ENCODE peak calls at places on chromosomes 1 and 21, in ten cellular contexts. One of them, this sample, is unnamed.

GRCh38 chr1:98104285-98104684 is 183.5 kb upstream of the DPYD start:
- DNase-seq in ACHN: no peak
- DNase-seq in body of pancreas: no peak
- DNase-seq in aorta: no peak
- DNase-seq in NCI-H748 treated with DMSO at 0.1 percent for 48 hours: no peak
- DNase-seq in CD4-positive, alpha-beta T cell: no peak
- DNase-seq in mucosa of descending colon: no peak
- DNase-seq in pancreas: no peak
- DNase-seq in psoas muscle: no peak
- DNase-seq in HT-29: no peak
- DNase-seq in this sample: no peak

GRCh38 chr21:41483973-41484372 is 24.0 kb downstream of the TMPRSS2 start:
- DNase-seq in ACHN: no peak
- DNase-seq in body of pancreas: no peak
- DNase-seq in aorta: no peak
- DNase-seq in NCI-H748 treated with DMSO at 0.1 percent for 48 hours: no peak
- DNase-seq in CD4-positive, alpha-beta T cell: no peak
- DNase-seq in mucosa of descending colon: no peak
- DNase-seq in pancreas: no peak
- DNase-seq in psoas muscle: no peak
- DNase-seq in HT-29: no peak
- DNase-seq in this sample: no peak

GRCh38 chr1:47753808-47754207 is 243.4 kb downstream of the TRABD2B start:
- DNase-seq in ACHN: no peak
- DNase-seq in body of pancreas: no peak
- DNase-seq in aorta: no peak
- DNase-seq in NCI-H748 treated with DMSO at 0.1 percent for 48 hours: no peak
- DNase-seq in CD4-positive, alpha-beta T cell: no peak
- DNase-seq in mucosa of descending colon: no peak
- DNase-seq in pancreas: no peak
- DNase-seq in psoas muscle: no peak
- DNase-seq in HT-29: no peak
- DNase-seq in this sample: no peak

GRCh38 chr1:7539772-7540175 is 231.3 kb upstream of the VAMP3 start:
- DNase-seq in ACHN: peak
- DNase-seq in body of pancreas: peak
- DNase-seq in aorta: peak
- DNase-seq in NCI-H748 treated with DMSO at 0.1 percent for 48 hours: peak
- DNase-seq in CD4-positive, alpha-beta T cell: no peak
- DNase-seq in mucosa of descending colon: peak
- DNase-seq in pancreas: peak
- DNase-seq in psoas muscle: no peak
- DNase-seq in HT-29: peak
- DNase-seq in this sample: no peak

GRCh38 chr1:182229451-182229850 is 162.1 kb downstream of the GLUL start:
- DNase-seq in ACHN: no peak
- DNase-seq in body of pancreas: no peak
- DNase-seq in aorta: no peak
- DNase-seq in NCI-H748 treated with DMSO at 0.1 percent for 48 hours: no peak
- DNase-seq in CD4-positive, alpha-beta T cell: no peak
- DNase-seq in mucosa of descending colon: no peak
- DNase-seq in pancreas: no peak
- DNase-seq in psoas muscle: no peak
- DNase-seq in HT-29: no peak
- DNase-seq in this sample: no peak

GRCh38 chr1:78176448-78176847 is 130.7 kb downstream of the GIPC2 start:
- DNase-seq in ACHN: no peak
- DNase-seq in body of pancreas: peak
- DNase-seq in aorta: no peak
- DNase-seq in NCI-H748 treated with DMSO at 0.1 percent for 48 hours: peak
- DNase-seq in CD4-positive, alpha-beta T cell: no peak
- DNase-seq in mucosa of descending colon: no peak
- DNase-seq in pancreas: no peak
- DNase-seq in psoas muscle: no peak
- DNase-seq in HT-29: peak
- DNase-seq in this sample: no peak

GRCh38 chr1:55010887-55011217 is 12.1 kb downstream of the BSND start:
- DNase-seq in ACHN: no peak
- DNase-seq in body of pancreas: no peak
- DNase-seq in aorta: peak
- DNase-seq in NCI-H748 treated with DMSO at 0.1 percent for 48 hours: no peak
- DNase-seq in CD4-positive, alpha-beta T cell: no peak
- DNase-seq in mucosa of descending colon: no peak
- DNase-seq in pancreas: peak
- DNase-seq in psoas muscle: no peak
- DNase-seq in HT-29: no peak
- DNase-seq in this sample: no peak

GRCh38 chr1:178645157-178645825 is 79.8 kb upstream of the RALGPS2 start:
- DNase-seq in ACHN: no peak
- DNase-seq in body of pancreas: no peak
- DNase-seq in aorta: no peak
- DNase-seq in NCI-H748 treated with DMSO at 0.1 percent for 48 hours: no peak
- DNase-seq in CD4-positive, alpha-beta T cell: no peak
- DNase-seq in mucosa of descending colon: no peak
- DNase-seq in pancreas: no peak
- DNase-seq in psoas muscle: no peak
- DNase-seq in HT-29: no peak
- DNase-seq in this sample: no peak

GRCh38 chr1:115829023-115829674 is 11.8 kb downstream of the NHLH2 start:
- DNase-seq in ACHN: peak
- DNase-seq in body of pancreas: peak
- DNase-seq in aorta: no peak
- DNase-seq in NCI-H748 treated with DMSO at 0.1 percent for 48 hours: no peak
- DNase-seq in CD4-positive, alpha-beta T cell: no peak
- DNase-seq in mucosa of descending colon: peak
- DNase-seq in pancreas: no peak
- DNase-seq in psoas muscle: peak
- DNase-seq in HT-29: peak
- DNase-seq in this sample: no peak

GRCh38 chr21:41605178-41605933 is 97.4 kb upstream of the TMPRSS2 start:
- DNase-seq in ACHN: no peak
- DNase-seq in body of pancreas: no peak
- DNase-seq in aorta: peak
- DNase-seq in NCI-H748 treated with DMSO at 0.1 percent for 48 hours: no peak
- DNase-seq in CD4-positive, alpha-beta T cell: no peak
- DNase-seq in mucosa of descending colon: no peak
- DNase-seq in pancreas: peak
- DNase-seq in psoas muscle: no peak
- DNase-seq in HT-29: no peak
- DNase-seq in this sample: no peak

GRCh38 chr1:88678405-88678804 is 5.7 kb upstream of the PKN2 start:
- DNase-seq in ACHN: no peak
- DNase-seq in body of pancreas: no peak
- DNase-seq in aorta: no peak
- DNase-seq in NCI-H748 treated with DMSO at 0.1 percent for 48 hours: no peak
- DNase-seq in CD4-positive, alpha-beta T cell: no peak
- DNase-seq in mucosa of descending colon: no peak
- DNase-seq in pancreas: no peak
- DNase-seq in psoas muscle: no peak
- DNase-seq in HT-29: peak
- DNase-seq in this sample: no peak

GRCh38 chr1:80050085-80050484 is 1043.6 kb upstream of the ADGRL4 start:
- DNase-seq in ACHN: no peak
- DNase-seq in body of pancreas: no peak
- DNase-seq in aorta: no peak
- DNase-seq in NCI-H748 treated with DMSO at 0.1 percent for 48 hours: no peak
- DNase-seq in CD4-positive, alpha-beta T cell: no peak
- DNase-seq in mucosa of descending colon: no peak
- DNase-seq in pancreas: peak
- DNase-seq in psoas muscle: no peak
- DNase-seq in HT-29: no peak
- DNase-seq in this sample: no peak

GRCh38 chr1:92485374-92486250 is 1.1 kb downstream of the GFI1 start:
- DNase-seq in ACHN: peak
- DNase-seq in body of pancreas: peak
- DNase-seq in aorta: peak
- DNase-seq in NCI-H748 treated with DMSO at 0.1 percent for 48 hours: peak
- DNase-seq in CD4-positive, alpha-beta T cell: peak
- DNase-seq in mucosa of descending colon: peak
- DNase-seq in pancreas: peak
- DNase-seq in psoas muscle: peak
- DNase-seq in HT-29: peak
- DNase-seq in this sample: peak